ENCODE peak calls at places on chromosomes 7 and 10, in five cellular contexts. One of them, this sample, is unnamed.
A peak's percentile ranks its signal among the peaks of the same experiment; 100 is the strongest.

GRCh38 chr10:61897671-61898434 is 3.6 kb upstream of the ARID5B start:
- DNase-seq in neural progenitor cell: peak; percentile 62
- DNase-seq in breast epithelium: no peak
- DNase-seq in Peyer's patch: peak; percentile 80
- DNase-seq in ovary: peak; percentile 53
- DNase-seq in this sample: peak; percentile 64

GRCh38 chr7:47771990-47772360 is 176.3 kb downstream of the PKD1L1 start:
- DNase-seq in neural progenitor cell: no peak
- DNase-seq in breast epithelium: no peak
- DNase-seq in Peyer's patch: no peak
- DNase-seq in ovary: no peak
- DNase-seq in this sample: no peak

GRCh38 chr7:69564454-69565417 is 33.5 kb upstream of the AUTS2 start:
- DNase-seq in neural progenitor cell: no peak
- DNase-seq in breast epithelium: no peak
- DNase-seq in Peyer's patch: no peak
- DNase-seq in ovary: no peak
- DNase-seq in this sample: peak; percentile 85

GRCh38 chr10:128506423-128506822 is 380.2 kb upstream of the MKI67 start:
- DNase-seq in neural progenitor cell: no peak
- DNase-seq in breast epithelium: no peak
- DNase-seq in Peyer's patch: no peak
- DNase-seq in ovary: no peak
- DNase-seq in this sample: no peak

GRCh38 chr10:103966671-103967432 is at the start of gene SLK:
- DNase-seq in neural progenitor cell: peak; percentile 85
- DNase-seq in breast epithelium: peak; percentile 69
- DNase-seq in Peyer's patch: peak; percentile 90
- DNase-seq in ovary: peak; percentile 91
- DNase-seq in this sample: peak; percentile 71

GRCh38 chr10:71045188-71045841 is 156.9 kb upstream of the PCBD1 start:
- DNase-seq in neural progenitor cell: no peak
- DNase-seq in breast epithelium: no peak
- DNase-seq in Peyer's patch: no peak
- DNase-seq in ovary: no peak
- DNase-seq in this sample: no peak

GRCh38 chr10:2858452-2858851 is 208.9 kb upstream of the PFKP start:
- DNase-seq in neural progenitor cell: no peak
- DNase-seq in breast epithelium: no peak
- DNase-seq in Peyer's patch: no peak
- DNase-seq in ovary: no peak
- DNase-seq in this sample: no peak

GRCh38 chr10:131651674-131652093 is 249.1 kb upstream of the PPP2R2D start:
- DNase-seq in neural progenitor cell: peak; percentile 43
- DNase-seq in breast epithelium: no peak
- DNase-seq in Peyer's patch: no peak
- DNase-seq in ovary: no peak
- DNase-seq in this sample: no peak

GRCh38 chr7:100153713-100154519 is 4.6 kb downstream of the TRAPPC14 start:
- DNase-seq in neural progenitor cell: no peak
- DNase-seq in breast epithelium: no peak
- DNase-seq in Peyer's patch: peak; percentile 70
- DNase-seq in ovary: no peak
- DNase-seq in this sample: no peak

GRCh38 chr7:92963599-92963998 is 127.2 kb upstream of the CDK6 start:
- DNase-seq in neural progenitor cell: no peak
- DNase-seq in breast epithelium: no peak
- DNase-seq in Peyer's patch: no peak
- DNase-seq in ovary: no peak
- DNase-seq in this sample: no peak

GRCh38 chr10:24299587-24300258 is 90.8 kb downstream of the KIAA1217 start:
- DNase-seq in neural progenitor cell: no peak
- DNase-seq in breast epithelium: no peak
- DNase-seq in Peyer's patch: no peak
- DNase-seq in ovary: no peak
- DNase-seq in this sample: no peak

GRCh38 chr7:37484460-37485063 is 35.9 kb upstream of the ELMO1 start:
- DNase-seq in neural progenitor cell: no peak
- DNase-seq in breast epithelium: no peak
- DNase-seq in Peyer's patch: no peak
- DNase-seq in ovary: no peak
- DNase-seq in this sample: no peak

DNA sequence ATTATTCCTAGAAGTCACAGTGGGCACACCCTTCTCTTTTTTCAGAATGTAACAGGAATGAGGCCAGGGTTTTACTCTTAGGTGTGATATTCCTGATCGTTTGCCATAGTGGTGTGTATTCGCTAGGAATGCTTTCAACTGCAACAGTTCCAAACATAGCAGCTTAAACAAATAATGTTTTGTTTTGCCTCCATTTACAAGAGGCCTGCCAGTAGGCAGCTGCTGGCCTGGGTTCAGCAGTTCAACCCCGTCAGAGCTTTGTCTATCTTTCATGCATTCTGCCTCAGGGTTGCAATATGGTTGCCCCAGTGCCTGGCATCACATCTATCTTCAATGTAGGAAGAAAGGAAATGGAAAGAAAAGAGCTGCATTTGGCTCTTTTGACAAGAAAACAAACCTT is 21.7 kb upstream of the RET start:
- DNase-seq in neural progenitor cell: no peak
- DNase-seq in breast epithelium: no peak
- DNase-seq in Peyer's patch: no peak
- DNase-seq in ovary: no peak
- DNase-seq in this sample: no peak
- H3K27ac ChIP-seq in neural progenitor cell: no peak overlapping the region
- H3K27ac ChIP-seq in breast epithelium: no peak overlapping the region
- H3K27ac ChIP-seq in Peyer's patch: no peak overlapping the region
- H3K27ac ChIP-seq in ovary: no peak overlapping the region
- H3K27ac ChIP-seq in this sample: no peak overlapping the region

DNA sequence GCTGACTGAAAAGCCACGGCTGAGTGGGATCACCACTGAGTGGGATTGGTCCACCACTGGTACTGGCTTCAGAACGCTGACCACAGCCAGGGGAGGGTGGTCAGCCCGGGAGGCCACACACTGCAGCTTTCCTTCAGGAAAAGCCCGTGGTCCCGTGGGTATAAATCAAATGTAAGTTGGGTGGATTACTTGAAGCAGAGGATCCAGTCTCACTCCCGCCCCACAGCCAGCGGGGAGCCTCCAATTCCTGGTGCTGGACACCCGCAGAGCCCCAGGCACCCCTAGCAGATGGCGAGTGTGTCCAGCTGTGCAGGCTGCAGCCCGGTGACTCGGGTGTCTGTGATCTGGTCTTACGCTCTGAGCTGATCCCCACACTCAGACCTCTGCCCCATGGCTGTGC is 231.1 kb upstream of the ZNF32 start:
- DNase-seq in neural progenitor cell: no peak
- DNase-seq in breast epithelium: no peak
- DNase-seq in Peyer's patch: no peak
- DNase-seq in ovary: no peak
- DNase-seq in this sample: no peak
- TF ChIP-seq CTCF in neural progenitor cell: no peak
- TF ChIP-seq CTCF in breast epithelium: no peak
- TF ChIP-seq CTCF in Peyer's patch: no peak
- TF ChIP-seq CTCF in ovary: no peak
- TF ChIP-seq CTCF in this sample: no peak

GRCh38 chr10:80187465-80188409 is 17.6 kb downstream of the ANXA11 start:
- DNase-seq in neural progenitor cell: no peak
- DNase-seq in breast epithelium: no peak
- DNase-seq in Peyer's patch: peak; percentile 91
- DNase-seq in ovary: peak; percentile 30
- DNase-seq in this sample: no peak
- H3K4me3 ChIP-seq in neural progenitor cell: no peak overlapping the region
- H3K4me3 ChIP-seq in breast epithelium: no peak overlapping the region
- H3K4me3 ChIP-seq in Peyer's patch: peak overlapping the region; percentile 6
- H3K4me3 ChIP-seq in ovary: no peak overlapping the region
- H3K4me3 ChIP-seq in this sample: no peak overlapping the region

GRCh38 chr10:48382982-48383381 is 76.5 kb downstream of the MAPK8 start:
- DNase-seq in neural progenitor cell: no peak
- DNase-seq in breast epithelium: no peak
- DNase-seq in Peyer's patch: no peak
- DNase-seq in ovary: no peak
- DNase-seq in this sample: no peak

GRCh38 chr10:48383393-48383792 is 76.9 kb downstream of the MAPK8 start:
- DNase-seq in neural progenitor cell: no peak
- DNase-seq in breast epithelium: no peak
- DNase-seq in Peyer's patch: no peak
- DNase-seq in ovary: no peak
- DNase-seq in this sample: no peak

GRCh38 chr10:48381971-48382370 is 75.5 kb downstream of the MAPK8 start:
- DNase-seq in neural progenitor cell: no peak
- DNase-seq in breast epithelium: no peak
- DNase-seq in Peyer's patch: no peak
- DNase-seq in ovary: no peak
- DNase-seq in this sample: no peak

GRCh38 chr10:48378675-48379074 is 72.2 kb downstream of the MAPK8 start:
- DNase-seq in neural progenitor cell: no peak
- DNase-seq in breast epithelium: no peak
- DNase-seq in Peyer's patch: no peak
- DNase-seq in ovary: no peak
- DNase-seq in this sample: no peak

DNA sequence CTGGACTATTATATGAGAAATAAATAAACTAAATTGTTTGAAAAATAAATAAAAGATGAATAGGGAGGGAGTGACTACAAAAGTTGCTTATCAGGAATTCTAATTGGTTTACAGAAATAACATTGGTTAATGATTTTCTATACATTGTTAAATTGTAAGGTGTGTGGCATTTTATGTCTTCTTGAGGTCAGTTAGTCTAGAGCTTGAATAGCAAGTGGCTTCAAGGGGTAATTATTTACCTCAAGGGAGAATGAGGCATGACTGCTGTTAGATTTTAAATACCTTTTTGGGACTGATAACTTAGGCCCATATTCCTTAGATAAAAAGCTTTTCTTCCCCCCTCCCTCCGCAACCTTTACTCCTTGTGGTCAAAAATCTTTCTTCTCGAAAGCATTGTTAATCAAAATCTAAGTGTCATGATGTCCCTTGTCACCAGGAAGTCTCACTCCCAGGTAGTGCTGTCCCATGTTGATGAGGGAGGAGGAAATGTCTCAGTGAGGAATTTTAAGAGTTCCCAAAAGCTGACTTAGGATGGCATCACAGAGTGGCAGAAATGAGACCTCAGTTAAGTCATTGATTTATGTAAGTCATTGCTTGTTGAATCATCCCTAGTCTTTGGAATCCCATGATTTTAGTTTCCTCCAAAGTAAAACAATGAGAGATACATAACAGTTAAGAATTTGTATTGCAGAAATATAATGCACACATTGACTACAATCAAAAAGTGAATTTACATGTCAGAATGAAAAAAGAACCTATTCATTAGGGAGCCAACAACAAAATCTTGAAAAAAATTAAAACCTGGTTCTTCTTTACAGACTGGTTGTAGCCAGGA is 71.5 kb downstream of the MAPK8 start:
- DNase-seq in neural progenitor cell: no peak
- DNase-seq in breast epithelium: no peak
- DNase-seq in Peyer's patch: no peak
- DNase-seq in ovary: no peak
- DNase-seq in this sample: no peak
- H3K27ac ChIP-seq in neural progenitor cell: no peak overlapping the region
- H3K27ac ChIP-seq in breast epithelium: no peak overlapping the region
- H3K27ac ChIP-seq in Peyer's patch: no peak overlapping the region
- H3K27ac ChIP-seq in ovary: no peak overlapping the region
- H3K27ac ChIP-seq in this sample: no peak overlapping the region

GRCh38 chr10:30510184-30510931 is 76.4 kb downstream of the MAP3K8 start:
- DNase-seq in neural progenitor cell: no peak
- DNase-seq in breast epithelium: no peak
- DNase-seq in Peyer's patch: no peak
- DNase-seq in ovary: no peak
- DNase-seq in this sample: no peak
- TF ChIP-seq CTCF in neural progenitor cell: no peak
- TF ChIP-seq CTCF in breast epithelium: no peak
- TF ChIP-seq CTCF in Peyer's patch: no peak
- TF ChIP-seq CTCF in ovary: no peak
- TF ChIP-seq CTCF in this sample: no peak

GRCh38 chr10:12048547-12048946 is 5.9 kb upstream of the UPF2 start:
- DNase-seq in neural progenitor cell: no peak
- DNase-seq in breast epithelium: no peak
- DNase-seq in Peyer's patch: no peak
- DNase-seq in ovary: no peak
- DNase-seq in this sample: no peak
- H3K4me3 ChIP-seq in neural progenitor cell: no peak overlapping the region
- H3K4me3 ChIP-seq in breast epithelium: no peak overlapping the region
- H3K4me3 ChIP-seq in Peyer's patch: no peak overlapping the region
- H3K4me3 ChIP-seq in ovary: no peak overlapping the region
- H3K4me3 ChIP-seq in this sample: no peak overlapping the region

DNA sequence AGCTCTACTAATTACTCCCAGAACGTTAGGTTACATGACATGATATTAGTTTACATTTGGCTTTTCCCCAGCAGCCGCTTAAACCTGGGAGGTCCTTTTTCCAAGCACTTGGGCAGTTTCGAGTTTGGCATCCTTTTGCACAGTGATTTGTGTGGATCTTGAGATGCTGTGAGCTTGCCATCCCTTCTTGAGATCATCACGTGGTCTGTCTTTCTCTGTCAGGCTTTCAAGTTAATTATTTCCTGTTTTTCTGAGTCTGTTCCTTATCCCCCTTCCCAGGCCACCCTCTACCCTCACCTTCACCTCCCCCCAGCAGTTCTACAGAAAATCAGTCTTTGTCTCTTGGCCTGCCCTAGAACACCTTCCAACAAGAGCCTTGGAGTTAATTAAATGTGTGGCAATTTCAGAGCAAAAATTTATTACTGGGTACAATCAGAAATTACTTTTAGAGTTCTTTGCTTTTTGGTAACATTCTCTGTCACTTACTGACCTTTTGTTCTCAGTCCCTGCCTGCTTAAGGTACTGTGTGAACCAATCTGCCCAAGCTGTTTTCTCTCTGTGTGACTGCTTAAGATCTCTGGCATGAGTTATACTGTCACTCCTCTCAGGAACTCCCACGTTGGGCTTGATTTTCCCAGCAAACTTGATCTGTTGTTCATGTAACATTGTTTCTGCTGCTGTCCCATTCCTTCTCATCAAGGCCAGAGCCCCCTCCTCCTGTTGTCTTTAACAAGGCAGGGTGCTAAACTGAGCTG is 3.1 kb upstream of the SLF2 start:
- DNase-seq in neural progenitor cell: peak; percentile 41
- DNase-seq in breast epithelium: no peak
- DNase-seq in Peyer's patch: no peak
- DNase-seq in ovary: no peak
- DNase-seq in this sample: no peak
- H3K27ac ChIP-seq in neural progenitor cell: no peak overlapping the region
- H3K27ac ChIP-seq in breast epithelium: no peak overlapping the region
- H3K27ac ChIP-seq in Peyer's patch: no peak overlapping the region
- H3K27ac ChIP-seq in ovary: no peak overlapping the region
- H3K27ac ChIP-seq in this sample: no peak overlapping the region

GRCh38 chr7:141652691-141653090 is 49.3 kb downstream of the DENND11 start:
- DNase-seq in neural progenitor cell: no peak
- DNase-seq in breast epithelium: no peak
- DNase-seq in Peyer's patch: no peak
- DNase-seq in ovary: no peak
- DNase-seq in this sample: no peak

GRCh38 chr7:141648276-141649114 is 53.5 kb downstream of the DENND11 start:
- DNase-seq in neural progenitor cell: no peak
- DNase-seq in breast epithelium: no peak
- DNase-seq in Peyer's patch: no peak
- DNase-seq in ovary: no peak
- DNase-seq in this sample: no peak

GRCh38 chr7:141651417-141651816 is 50.5 kb downstream of the DENND11 start:
- DNase-seq in neural progenitor cell: no peak
- DNase-seq in breast epithelium: no peak
- DNase-seq in Peyer's patch: no peak
- DNase-seq in ovary: no peak
- DNase-seq in this sample: no peak

GRCh38 chr7:141649137-141649864 is 52.7 kb downstream of the DENND11 start:
- DNase-seq in neural progenitor cell: no peak
- DNase-seq in breast epithelium: no peak
- DNase-seq in Peyer's patch: no peak
- DNase-seq in ovary: no peak
- DNase-seq in this sample: no peak

GRCh38 chr7:141649865-141650499 is 52.0 kb downstream of the DENND11 start:
- DNase-seq in neural progenitor cell: peak; percentile 80
- DNase-seq in breast epithelium: peak; percentile 68
- DNase-seq in Peyer's patch: peak; percentile 57
- DNase-seq in ovary: peak; percentile 66
- DNase-seq in this sample: peak; percentile 81
- TF ChIP-seq CTCF in neural progenitor cell: peak; percentile 84
- TF ChIP-seq CTCF in breast epithelium: peak; percentile 60
- TF ChIP-seq CTCF in Peyer's patch: peak; percentile 54
- TF ChIP-seq CTCF in ovary: peak; percentile 62
- TF ChIP-seq CTCF in this sample: peak; percentile 82

This sample was measured in dorsolateral prefrontal cortex.